ENCODE peak calls at places on chromosomes 13 and 19, in nine cellular contexts. M is brain microvascular endothelial cell, Z is substantia nigra, D is HL-60, H is aorta, A is mesendoderm, P is heart left ventricle, F is tibial nerve, J is HCT116. W is an unnamed sample.

GRCh38 chr19:10299545-10300458 is 9.8 kb downstream of the ZGLP1 start:
- DNase-seq in M (no peak), Z (no peak), D (peak; percentile 80), H (no peak), A (no peak), P (no peak), F (no peak), J (no peak), W (no peak)

GRCh38 chr13:59734393-59734792 is 429.3 kb downstream of the DIAPH3 start:
- DNase-seq in M (no peak), Z (no peak), D (no peak), H (no peak), A (peak; percentile 63), P (no peak), F (no peak), J (no peak), W (no peak)

GRCh38 chr19:32773126-32773525 is 53.6 kb downstream of the TDRD12 start:
- DNase-seq in M (no peak), Z (no peak), D (no peak), H (no peak), A (no peak), P (no peak), F (no peak), J (no peak), W (no peak)

GRCh38 chr13:80141114-80141849 is 199.6 kb downstream of the SPRY2 start:
- DNase-seq in M (peak; percentile 75), Z (peak; percentile 43), D (no peak), H (peak; percentile 79), A (peak; percentile 51), P (peak; percentile 79), F (no peak), J (no peak), W (no peak)

GRCh38 chr13:49995535-49996165 is 1.2 kb upstream of the TRIM13 start:
- DNase-seq in M (peak; percentile 16), Z (no peak), D (peak; percentile 74), H (no peak), A (peak; percentile 41), P (no peak), F (no peak), J (no peak), W (no peak)

GRCh38 chr19:57269515-57270250 is 10.6 kb upstream of the ZNF460 start:
- DNase-seq in M (peak; percentile 59), Z (no peak), D (no peak), H (no peak), A (no peak), P (no peak), F (no peak), J (no peak), W (no peak)

GRCh38 chr13:109485136-109485794 is 301.1 kb downstream of the IRS2 start:
- DNase-seq in M (no peak), Z (no peak), D (no peak), H (no peak), A (no peak), P (no peak), F (no peak), J (no peak), W (no peak)

GRCh38 chr13:101917475-101917810 is 465.0 kb downstream of the ITGBL1 start:
- DNase-seq in M (no peak), Z (no peak), D (no peak), H (peak; percentile 64), A (no peak), P (no peak), F (no peak), J (no peak), W (no peak)

GRCh38 chr19:748274-748598 is 2.7 kb upstream of the MISP start:
- DNase-seq in M (no peak), Z (no peak), D (no peak), H (no peak), A (no peak), P (no peak), F (no peak), J (no peak), W (no peak)

GRCh38 chr13:99289674-99290337 is 17.4 kb downstream of the GPR183 start:
- DNase-seq in M (no peak), Z (no peak), D (no peak), H (no peak), A (no peak), P (no peak), F (no peak), J (no peak), W (no peak)

GRCh38 chr13:74068471-74068870 is 65.7 kb downstream of the KLF12 start:
- DNase-seq in M (no peak), Z (no peak), D (no peak), H (no peak), A (no peak), P (no peak), F (no peak), J (no peak), W (no peak)

GRCh38 chr19:41584931-41585330 is 9.0 kb downstream of the CEACAM21 start:
- DNase-seq in M (no peak), Z (no peak), D (no peak), H (no peak), A (no peak), P (no peak), F (no peak), J (no peak), W (no peak)

GRCh38 chr19:10543420-10544241 is at the start of gene ATG4D:
- DNase-seq in M (peak; percentile 35), Z (peak; percentile 87), D (peak; percentile 65), H (peak; percentile 92), A (peak; percentile 81), P (peak; percentile 75), F (peak; percentile 56), J (peak; percentile 56), W (peak; percentile 94)

GRCh38 chr19:23547816-23548430 is 139.1 kb downstream of the ZNF675 start:
- DNase-seq in M (no peak), Z (no peak), D (no peak), H (no peak), A (no peak), P (no peak), F (no peak), J (no peak), W (no peak)

GRCh38 chr13:79405501-79405830 is 589 bp downstream of the RBM26 start:
- DNase-seq in M (no peak), Z (no peak), D (peak; percentile 36), H (no peak), A (peak; percentile 50), P (no peak), F (no peak), J (no peak), W (no peak)

GRCh38 chr19:1181606-1182005 is 7.5 kb upstream of the SBNO2 start:
- DNase-seq in M (no peak), Z (no peak), D (no peak), H (no peak), A (peak; percentile 74), P (no peak), F (no peak), J (no peak), W (no peak)

GRCh38 chr13:24741016-24741662 is 22.8 kb upstream of the RNF17 start:
- DNase-seq in M (no peak), Z (no peak), D (no peak), H (no peak), A (peak; percentile 56), P (no peak), F (no peak), J (no peak), W (no peak)

GRCh38 chr13:55062662-55063061 is 2034.0 kb downstream of the OLFM4 start:
- DNase-seq in M (no peak), Z (no peak), D (no peak), H (no peak), A (no peak), P (no peak), F (no peak), J (no peak), W (no peak)

GRCh38 chr13:67148219-67148583 is 81.9 kb downstream of the PCDH9 start:
- DNase-seq in M (peak; percentile 6), Z (no peak), D (no peak), H (no peak), A (no peak), P (no peak), F (no peak), J (no peak), W (no peak)
- H3K27ac ChIP-seq in M (peak overlapping the region; percentile 81), Z (peak overlapping the region; percentile 47), D (no peak overlapping the region), H (no peak overlapping the region), A (no peak overlapping the region), P (no peak overlapping the region), F (no peak overlapping the region), J (no peak overlapping the region), W (no peak overlapping the region)

DNA sequence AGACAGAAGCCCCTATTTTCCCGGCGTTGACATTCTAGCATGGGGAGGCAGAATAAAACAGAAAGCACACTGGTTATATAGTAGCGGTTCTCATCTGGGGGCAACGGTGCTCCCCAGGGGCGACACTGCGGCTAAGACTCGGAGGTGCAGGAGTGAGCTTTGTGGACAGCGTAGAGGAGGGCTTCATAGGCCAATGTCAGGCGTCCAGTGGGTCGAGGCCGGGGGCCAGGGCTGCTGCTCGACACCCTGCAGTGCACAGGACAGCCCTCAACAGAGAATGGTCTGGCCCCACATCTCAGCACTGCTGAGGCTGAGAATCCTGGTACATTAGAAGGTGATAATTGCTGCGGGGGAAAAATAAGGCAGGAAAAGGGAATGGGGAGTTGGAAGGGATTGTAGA is 1.5 kb downstream of the ZNF628 start:
- DNase-seq in M (no peak), Z (no peak), D (no peak), H (no peak), A (no peak), P (no peak), F (no peak), J (no peak), W (no peak)
- H3K27ac ChIP-seq in M (no peak overlapping the region), Z (no peak overlapping the region), D (no peak overlapping the region), H (no peak overlapping the region), A (no peak overlapping the region), P (no peak overlapping the region), F (peak overlapping the region; percentile 99), J (no peak overlapping the region), W (no peak overlapping the region)

GRCh38 chr13:110572778-110573118 is 11.2 kb upstream of the RAB20 start:
- DNase-seq in M (no peak), Z (no peak), D (no peak), H (no peak), A (no peak), P (no peak), F (no peak), J (no peak), W (no peak)

GRCh38 chr13:110574161-110574560 is 12.6 kb upstream of the RAB20 start:
- DNase-seq in M (no peak), Z (no peak), D (no peak), H (peak; percentile 71), A (no peak), P (no peak), F (no peak), J (no peak), W (no peak)

GRCh38 chr13:110571897-110572777 is 10.6 kb upstream of the RAB20 start:
- DNase-seq in M (no peak), Z (no peak), D (no peak), H (peak; percentile 55), A (no peak), P (no peak), F (no peak), J (no peak), W (peak; percentile 67)

GRCh38 chr13:110568649-110569048 is 7.1 kb upstream of the RAB20 start:
- DNase-seq in M (no peak), Z (no peak), D (no peak), H (peak; percentile 48), A (no peak), P (no peak), F (no peak), J (no peak), W (no peak)

GRCh38 chr13:110570886-110571285 is 9.4 kb upstream of the RAB20 start:
- DNase-seq in M (no peak), Z (no peak), D (no peak), H (peak; percentile 57), A (no peak), P (no peak), F (no peak), J (no peak), W (no peak)
- H3K27ac ChIP-seq in M (no peak overlapping the region), Z (no peak overlapping the region), D (no peak overlapping the region), H (no peak overlapping the region), A (no peak overlapping the region), P (no peak overlapping the region), F (no peak overlapping the region), J (no peak overlapping the region), W (no peak overlapping the region)

GRCh38 chr13:43785681-43786471 is 896 bp downstream of the ENOX1 start:
- DNase-seq in M (peak; percentile 73), Z (peak; percentile 89), D (no peak), H (peak; percentile 90), A (peak; percentile 62), P (peak; percentile 92), F (peak; percentile 51), J (no peak), W (peak; percentile 78)
- H3K27ac ChIP-seq in M (no peak overlapping the region), Z (peak overlapping the region; percentile 86), D (no peak overlapping the region), H (no peak overlapping the region), A (no peak overlapping the region), P (peak overlapping the region; percentile 88), F (no peak overlapping the region), J (no peak overlapping the region), W (no peak overlapping the region)